ENCODE peak calls at places on chromosomes 5 and 9, in nine cellular contexts. S, V, R, K, J, W, D, E and M are unnamed samples.

GRCh38 chr9:4987996-4988421 is 2.9 kb downstream of the JAK2 start:
- DNase-seq in S (peak; percentile 78), V (peak; percentile 96), R (no peak), K (no peak), J (peak; percentile 86), W (peak; percentile 71), D (peak; percentile 28), E (no peak), M (peak; percentile 27)

GRCh38 chr9:6676254-6676928 is 30.9 kb upstream of the GLDC start:
- DNase-seq in S (no peak), V (no peak), R (no peak), K (no peak), J (no peak), W (no peak), D (no peak), E (no peak), M (no peak)

GRCh38 chr5:74766348-74766886 is 500 bp downstream of the GFM2 start:
- DNase-seq in S (peak; percentile 32), V (peak; percentile 72), R (peak; percentile 33), K (peak; percentile 52), J (peak; percentile 20), W (peak; percentile 41), D (no peak), E (no peak), M (peak; percentile 41)

GRCh38 chr5:93995126-93995621 is 253.8 kb upstream of the POU5F2 start:
- DNase-seq in S (no peak), V (no peak), R (peak; percentile 49), K (no peak), J (no peak), W (no peak), D (no peak), E (no peak), M (no peak)

GRCh38 chr5:122219767-122220166 is 90.4 kb downstream of the ZNF474 start:
- DNase-seq in S (no peak), V (no peak), R (no peak), K (no peak), J (no peak), W (no peak), D (no peak), E (no peak), M (no peak)

GRCh38 chr9:3578786-3579185 is 53.0 kb upstream of the RFX3 start:
- DNase-seq in S (no peak), V (no peak), R (peak; percentile 54), K (no peak), J (no peak), W (no peak), D (no peak), E (no peak), M (peak; percentile 20)

GRCh38 chr9:38284039-38284767 is 108.3 kb upstream of the ALDH1B1 start:
- DNase-seq in S (no peak), V (no peak), R (no peak), K (no peak), J (no peak), W (peak; percentile 54), D (no peak), E (no peak), M (no peak)

GRCh38 chr5:112371054-112371453 is 48.0 kb downstream of the EPB41L4A start:
- DNase-seq in S (no peak), V (no peak), R (no peak), K (no peak), J (no peak), W (no peak), D (no peak), E (no peak), M (no peak)

GRCh38 chr5:143572671-143573070 is 169.2 kb upstream of the NR3C1 start:
- DNase-seq in S (no peak), V (no peak), R (no peak), K (no peak), J (no peak), W (no peak), D (no peak), E (no peak), M (no peak)

GRCh38 chr5:143573568-143574170 is 170.2 kb upstream of the NR3C1 start:
- DNase-seq in S (no peak), V (no peak), R (no peak), K (no peak), J (no peak), W (no peak), D (no peak), E (no peak), M (peak; percentile 70)

GRCh38 chr5:143570989-143571388 is 167.5 kb upstream of the NR3C1 start:
- DNase-seq in S (no peak), V (no peak), R (no peak), K (no peak), J (no peak), W (no peak), D (no peak), E (no peak), M (no peak)

GRCh38 chr5:143569722-143570567 is 166.5 kb upstream of the NR3C1 start:
- DNase-seq in S (peak; percentile 43), V (no peak), R (no peak), K (no peak), J (no peak), W (no peak), D (no peak), E (no peak), M (peak; percentile 65)

DNA sequence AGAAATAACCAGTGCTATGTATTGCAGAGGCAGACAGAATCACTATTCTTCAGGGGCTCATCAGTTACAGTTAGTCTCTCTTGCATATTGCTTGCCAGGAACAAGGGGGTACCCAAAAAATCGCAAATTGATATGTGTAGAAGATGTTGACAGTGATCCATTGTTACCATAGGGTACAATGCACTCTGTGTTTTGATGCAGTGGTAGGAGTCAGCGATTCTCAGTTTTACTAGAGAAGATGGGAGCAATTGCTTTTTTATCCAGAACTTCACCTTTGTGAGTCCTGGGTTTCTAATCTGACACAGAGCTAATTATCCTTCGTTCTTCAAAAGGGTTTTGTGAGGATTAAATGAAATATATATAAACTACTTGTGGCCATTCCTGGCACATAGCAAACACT is 168.8 kb upstream of the NR3C1 start:
- DNase-seq in S (no peak), V (no peak), R (no peak), K (no peak), J (no peak), W (no peak), D (no peak), E (no peak), M (no peak)
- H3K4me3 ChIP-seq in S (no peak overlapping the region), V (no peak overlapping the region), R (no peak overlapping the region), K (no peak overlapping the region), J (no peak overlapping the region), W (no peak overlapping the region), D (no peak overlapping the region), E (no peak overlapping the region), M (no peak overlapping the region)

GRCh38 chr5:81353189-81353588 is 40.7 kb downstream of the ACOT12 start:
- DNase-seq in S (peak; percentile 40), V (no peak), R (no peak), K (no peak), J (no peak), W (no peak), D (no peak), E (no peak), M (no peak)
- H3K4me3 ChIP-seq in S (no peak overlapping the region), V (no peak overlapping the region), R (no peak overlapping the region), K (no peak overlapping the region), J (no peak overlapping the region), W (no peak overlapping the region), D (no peak overlapping the region), E (no peak overlapping the region), M (no peak overlapping the region)

DNA sequence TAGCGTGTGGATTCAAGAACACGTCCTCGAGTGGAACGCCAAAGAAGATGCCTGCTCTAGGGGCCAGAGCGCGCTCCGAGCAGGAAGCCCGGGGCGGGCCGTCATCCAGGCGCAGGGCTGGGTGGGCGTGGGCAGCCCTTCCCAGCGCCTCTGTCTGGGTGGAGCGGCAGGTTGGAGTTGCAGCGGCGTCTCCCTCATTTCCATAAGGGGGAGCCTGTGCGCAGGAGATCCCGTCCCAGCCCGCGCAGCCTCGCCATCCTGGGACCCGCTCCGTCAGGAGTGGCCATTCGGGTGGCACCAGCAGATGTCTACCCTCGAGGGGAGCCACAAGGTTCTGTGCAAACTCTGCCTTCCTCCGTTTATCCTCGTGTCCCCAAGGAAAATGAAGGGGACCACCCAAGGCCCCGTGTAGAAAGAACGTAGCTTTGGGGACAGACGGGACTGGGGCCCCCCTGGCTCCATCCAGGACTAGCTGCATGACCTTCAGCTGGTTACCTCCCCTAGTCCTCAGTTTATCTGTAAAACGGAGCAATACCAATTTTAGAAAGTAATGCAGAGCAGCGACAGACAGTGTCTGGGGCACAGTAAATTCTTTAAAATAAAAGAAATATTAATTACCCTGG is 155.5 kb upstream of the SMIM23 start:
- DNase-seq in S (peak; percentile 81), V (peak; percentile 86), R (no peak), K (no peak), J (peak; percentile 86), W (peak; percentile 92), D (peak; percentile 50), E (peak; percentile 46), M (no peak)
- H3K4me3 ChIP-seq in S (no peak overlapping the region), V (peak overlapping the region; percentile 53), R (no peak overlapping the region), K (no peak overlapping the region), J (no peak overlapping the region), W (peak overlapping the region; percentile 10), D (no peak overlapping the region), E (no peak overlapping the region), M (no peak overlapping the region)

GRCh38 chr5:139682016-139682975 is 34.1 kb downstream of the CXXC5 start:
- DNase-seq in S (no peak), V (peak; percentile 52), R (no peak), K (no peak), J (no peak), W (peak; percentile 84), D (no peak), E (no peak), M (no peak)

GRCh38 chr5:139684350-139684880 is 36.3 kb downstream of the CXXC5 start:
- DNase-seq in S (no peak), V (no peak), R (no peak), K (no peak), J (no peak), W (no peak), D (no peak), E (no peak), M (no peak)

GRCh38 chr5:139684881-139685749 is 37.0 kb downstream of the CXXC5 start:
- DNase-seq in S (no peak), V (peak; percentile 43), R (no peak), K (no peak), J (no peak), W (peak; percentile 92), D (no peak), E (no peak), M (no peak)

GRCh38 chr5:139681466-139681865 is 33.3 kb downstream of the CXXC5 start:
- DNase-seq in S (no peak), V (no peak), R (no peak), K (no peak), J (no peak), W (no peak), D (no peak), E (no peak), M (no peak)

DNA sequence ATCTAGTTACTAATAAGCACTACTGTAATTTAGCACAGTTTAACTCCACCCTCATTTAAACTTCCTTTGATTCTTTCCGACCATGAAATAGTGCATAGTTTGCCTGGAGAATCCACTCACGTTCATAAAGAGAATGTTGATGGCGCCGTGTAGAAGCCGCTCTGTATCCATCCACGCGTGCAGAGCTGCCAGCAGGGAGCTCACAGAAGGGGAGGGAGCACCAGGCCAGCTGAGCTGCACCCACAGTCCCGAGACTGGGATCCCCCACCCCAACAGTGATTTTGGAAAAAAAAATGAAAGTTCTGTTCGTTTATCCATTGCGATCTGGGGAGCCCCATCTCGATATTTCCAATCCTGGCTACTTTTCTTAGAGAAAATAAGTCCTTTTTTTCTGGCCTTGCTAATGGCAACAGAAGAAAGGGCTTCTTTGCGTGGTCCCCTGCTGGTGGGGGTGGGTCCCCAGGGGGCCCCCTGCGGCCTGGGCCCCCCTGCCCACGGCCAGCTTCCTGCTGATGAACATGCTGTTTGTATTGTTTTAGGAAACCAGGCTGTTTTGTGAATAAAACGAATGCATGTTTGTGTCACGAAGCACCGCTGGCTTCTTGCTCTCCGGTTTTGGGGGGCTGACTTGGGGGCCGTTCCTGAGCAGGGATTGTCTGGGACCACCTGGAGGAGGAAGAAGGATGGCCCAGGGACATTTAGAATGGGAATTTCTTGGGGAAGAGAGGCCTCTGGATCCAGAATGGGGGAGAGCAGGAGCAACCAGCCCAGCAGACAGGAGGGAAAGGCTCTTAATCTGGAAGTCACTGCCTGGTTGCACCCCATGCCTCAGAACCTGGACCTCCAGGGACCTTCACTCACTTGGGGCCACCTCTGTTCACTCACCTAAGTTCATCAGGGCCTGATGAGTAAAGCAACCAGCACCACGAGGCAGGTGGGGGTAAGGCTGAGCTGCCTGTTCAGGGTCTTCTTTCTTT is 35.4 kb downstream of the CXXC5 start:
- DNase-seq in S (no peak), V (no peak), R (no peak), K (no peak), J (no peak), W (peak; percentile 74), D (no peak), E (no peak), M (no peak)
- H3K4me3 ChIP-seq in S (no peak overlapping the region), V (peak overlapping the region; percentile 25), R (no peak overlapping the region), K (no peak overlapping the region), J (no peak overlapping the region), W (no peak overlapping the region), D (no peak overlapping the region), E (no peak overlapping the region), M (no peak overlapping the region)